ENCODE peak calls at places on chromosomes 7 and 10, in five cellular contexts. One of them, this sample, is unnamed.

GRCh38 chr7:25894002-25894901 is 257.7 kb upstream of the NFE2L3 start:
- DNase-seq in H9: peak
- DNase-seq in H1: peak
- DNase-seq in trophoblast cell: peak
- DNase-seq in IMR-90: no peak
- DNase-seq in this sample: peak

GRCh38 chr10:101272229-101272868 is 43.1 kb upstream of the LBX1 start:
- DNase-seq in H9: peak
- DNase-seq in H1: peak
- DNase-seq in trophoblast cell: peak
- DNase-seq in IMR-90: peak
- DNase-seq in this sample: peak

GRCh38 chr10:72044417-72045041 is 43.8 kb downstream of the SPOCK2 start:
- DNase-seq in H9: no peak
- DNase-seq in H1: no peak
- DNase-seq in trophoblast cell: peak
- DNase-seq in IMR-90: peak
- DNase-seq in this sample: no peak

GRCh38 chr10:37784678-37785077 is 72.7 kb downstream of the ZNF248 start:
- DNase-seq in H9: no peak
- DNase-seq in H1: no peak
- DNase-seq in trophoblast cell: no peak
- DNase-seq in IMR-90: no peak
- DNase-seq in this sample: no peak

GRCh38 chr7:81956520-81956919 is 186.7 kb upstream of the HGF start:
- DNase-seq in H9: no peak
- DNase-seq in H1: no peak
- DNase-seq in trophoblast cell: peak
- DNase-seq in IMR-90: peak
- DNase-seq in this sample: peak

GRCh38 chr10:92914478-92915066 is 66.3 kb downstream of the EXOC6 start:
- DNase-seq in H9: peak
- DNase-seq in H1: no peak
- DNase-seq in trophoblast cell: peak
- DNase-seq in IMR-90: peak
- DNase-seq in this sample: peak

GRCh38 chr10:1766049-1766448 is 28.7 kb upstream of the ADARB2 start:
- DNase-seq in H9: no peak
- DNase-seq in H1: no peak
- DNase-seq in trophoblast cell: no peak
- DNase-seq in IMR-90: no peak
- DNase-seq in this sample: no peak

GRCh38 chr10:28676968-28677888 is at the start of gene BAMBI:
- DNase-seq in H9: peak
- DNase-seq in H1: peak
- DNase-seq in trophoblast cell: peak
- DNase-seq in IMR-90: peak
- DNase-seq in this sample: peak

GRCh38 chr7:75961194-75961593 is 33.2 kb downstream of the TMEM120A start:
- DNase-seq in H9: no peak
- DNase-seq in H1: no peak
- DNase-seq in trophoblast cell: no peak
- DNase-seq in IMR-90: no peak
- DNase-seq in this sample: peak

GRCh38 chr10:102988404-102989314 is 70.6 kb downstream of the CNNM2 start:
- DNase-seq in H9: no peak
- DNase-seq in H1: no peak
- DNase-seq in trophoblast cell: peak
- DNase-seq in IMR-90: peak
- DNase-seq in this sample: no peak

GRCh38 chr7:69364814-69365587 is 233.3 kb upstream of the AUTS2 start:
- DNase-seq in H9: no peak
- DNase-seq in H1: no peak
- DNase-seq in trophoblast cell: no peak
- DNase-seq in IMR-90: no peak
- DNase-seq in this sample: no peak

GRCh38 chr7:69218634-69219033 is 379.6 kb upstream of the AUTS2 start:
- DNase-seq in H9: no peak
- DNase-seq in H1: no peak
- DNase-seq in trophoblast cell: no peak
- DNase-seq in IMR-90: no peak
- DNase-seq in this sample: no peak

GRCh38 chr7:1974714-1975113 is 258.0 kb downstream of the MAD1L1 start:
- DNase-seq in H9: no peak
- DNase-seq in H1: no peak
- DNase-seq in trophoblast cell: no peak
- DNase-seq in IMR-90: no peak
- DNase-seq in this sample: no peak
- H3K23ac ChIP-seq in H9: no peak
- H3K23ac ChIP-seq in H1: no peak
- H3K23ac ChIP-seq in trophoblast cell: no peak
- H3K23ac ChIP-seq in IMR-90: no peak
- H3K23ac ChIP-seq in this sample: no peak

DNA sequence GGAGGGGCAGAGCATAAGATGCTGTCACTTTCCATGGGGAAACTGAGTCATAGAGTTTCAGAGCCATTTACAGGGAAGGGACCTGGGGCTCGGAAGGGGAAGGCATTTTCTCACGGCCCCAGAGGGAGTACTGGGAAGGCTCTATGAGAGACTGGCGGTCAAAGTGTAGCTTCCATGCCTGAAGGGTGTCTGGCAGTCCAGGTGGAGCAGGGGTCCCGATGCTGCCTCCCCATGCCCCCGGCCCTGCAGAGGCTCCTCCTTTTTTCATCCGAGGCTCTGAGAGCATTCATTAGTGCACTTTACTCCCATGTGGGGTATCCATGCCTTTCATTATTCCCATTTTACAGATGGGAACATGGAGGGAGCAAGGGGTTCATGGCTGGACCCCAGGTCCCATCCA is 27.9 kb upstream of the PCBD1 start:
- DNase-seq in H9: no peak
- DNase-seq in H1: no peak
- DNase-seq in trophoblast cell: no peak
- DNase-seq in IMR-90: no peak
- DNase-seq in this sample: no peak
- H3K23ac ChIP-seq in H9: no peak
- H3K23ac ChIP-seq in H1: no peak
- H3K23ac ChIP-seq in trophoblast cell: no peak
- H3K23ac ChIP-seq in IMR-90: no peak
- H3K23ac ChIP-seq in this sample: no peak

DNA sequence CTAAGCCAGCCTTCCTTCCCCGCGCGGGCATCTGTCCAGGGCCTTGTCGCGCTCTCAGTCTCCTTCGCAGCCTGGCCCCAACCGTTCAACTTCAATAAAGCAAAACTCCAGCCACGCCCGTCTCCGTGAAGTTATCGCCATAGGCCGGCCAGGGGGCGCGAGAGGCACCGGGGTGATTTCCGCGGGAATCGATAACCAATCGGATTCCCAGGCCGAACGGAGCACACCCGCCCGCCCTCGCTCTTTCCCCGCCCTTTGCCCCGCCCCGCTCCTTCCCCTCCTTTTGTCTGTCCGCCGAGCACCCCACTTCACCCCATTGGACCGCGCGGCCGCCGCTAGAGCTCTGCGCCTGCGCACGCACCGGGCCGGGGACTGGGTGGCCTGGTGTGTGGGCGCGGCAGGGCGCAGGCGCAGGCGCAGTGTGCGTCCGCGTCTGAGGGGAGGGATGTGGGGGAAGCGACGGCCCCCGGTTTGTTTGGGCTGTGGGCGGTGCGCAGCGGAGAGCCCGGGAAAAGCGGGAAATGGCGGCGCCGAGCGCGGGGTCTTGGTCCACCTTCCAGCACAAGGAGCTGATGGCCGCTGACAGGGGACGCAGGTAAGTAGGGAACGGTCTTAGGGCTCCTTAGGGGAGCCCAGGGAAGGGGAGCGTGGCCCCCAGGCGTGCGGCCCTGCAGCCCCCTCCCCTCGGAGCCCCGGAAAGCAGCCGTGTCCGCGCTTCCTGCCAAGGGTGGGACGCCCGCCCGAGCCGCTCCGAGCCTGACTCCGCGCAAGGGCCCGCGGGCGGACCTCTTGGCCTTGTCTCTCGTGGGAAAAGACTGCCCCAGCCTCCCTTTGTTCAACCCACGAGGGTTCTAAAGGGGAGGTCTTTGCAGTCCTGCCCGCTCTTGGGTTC is at the start of gene CASP2:
- DNase-seq in H9: peak
- DNase-seq in H1: peak
- DNase-seq in trophoblast cell: peak
- DNase-seq in IMR-90: peak
- DNase-seq in this sample: peak
- H3K23ac ChIP-seq in H9: no peak
- H3K23ac ChIP-seq in H1: no peak
- H3K23ac ChIP-seq in trophoblast cell: no peak
- H3K23ac ChIP-seq in IMR-90: peak
- H3K23ac ChIP-seq in this sample: peak

DNA sequence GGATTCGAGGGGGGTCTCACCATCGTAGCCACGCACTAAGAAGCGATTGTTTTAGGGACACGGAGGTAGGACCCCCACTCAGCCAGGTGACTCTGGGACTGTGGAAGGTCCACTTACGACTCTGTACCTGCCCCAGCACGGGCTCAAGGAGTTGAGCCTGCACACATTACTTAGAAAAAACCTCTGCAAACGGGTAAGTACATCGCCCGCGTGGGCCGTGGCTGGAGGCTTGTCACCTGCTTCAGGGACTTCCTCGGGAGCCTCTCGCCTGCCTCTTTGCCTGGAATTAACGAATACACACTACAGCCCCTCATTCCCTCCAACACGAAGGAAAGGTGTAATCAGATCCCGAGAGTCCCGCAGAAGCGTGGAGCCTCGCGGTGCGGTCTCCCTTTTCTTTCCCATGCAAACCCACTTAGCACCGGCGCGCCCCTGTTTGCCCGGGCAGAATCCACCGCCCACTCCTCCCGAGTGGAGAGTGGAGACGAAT is 818 bp downstream of the PODXL start:
- DNase-seq in H9: no peak
- DNase-seq in H1: no peak
- DNase-seq in trophoblast cell: no peak
- DNase-seq in IMR-90: no peak
- DNase-seq in this sample: no peak
- H3K23ac ChIP-seq in H9: no peak
- H3K23ac ChIP-seq in H1: no peak
- H3K23ac ChIP-seq in trophoblast cell: no peak
- H3K23ac ChIP-seq in IMR-90: peak
- H3K23ac ChIP-seq in this sample: peak

DNA sequence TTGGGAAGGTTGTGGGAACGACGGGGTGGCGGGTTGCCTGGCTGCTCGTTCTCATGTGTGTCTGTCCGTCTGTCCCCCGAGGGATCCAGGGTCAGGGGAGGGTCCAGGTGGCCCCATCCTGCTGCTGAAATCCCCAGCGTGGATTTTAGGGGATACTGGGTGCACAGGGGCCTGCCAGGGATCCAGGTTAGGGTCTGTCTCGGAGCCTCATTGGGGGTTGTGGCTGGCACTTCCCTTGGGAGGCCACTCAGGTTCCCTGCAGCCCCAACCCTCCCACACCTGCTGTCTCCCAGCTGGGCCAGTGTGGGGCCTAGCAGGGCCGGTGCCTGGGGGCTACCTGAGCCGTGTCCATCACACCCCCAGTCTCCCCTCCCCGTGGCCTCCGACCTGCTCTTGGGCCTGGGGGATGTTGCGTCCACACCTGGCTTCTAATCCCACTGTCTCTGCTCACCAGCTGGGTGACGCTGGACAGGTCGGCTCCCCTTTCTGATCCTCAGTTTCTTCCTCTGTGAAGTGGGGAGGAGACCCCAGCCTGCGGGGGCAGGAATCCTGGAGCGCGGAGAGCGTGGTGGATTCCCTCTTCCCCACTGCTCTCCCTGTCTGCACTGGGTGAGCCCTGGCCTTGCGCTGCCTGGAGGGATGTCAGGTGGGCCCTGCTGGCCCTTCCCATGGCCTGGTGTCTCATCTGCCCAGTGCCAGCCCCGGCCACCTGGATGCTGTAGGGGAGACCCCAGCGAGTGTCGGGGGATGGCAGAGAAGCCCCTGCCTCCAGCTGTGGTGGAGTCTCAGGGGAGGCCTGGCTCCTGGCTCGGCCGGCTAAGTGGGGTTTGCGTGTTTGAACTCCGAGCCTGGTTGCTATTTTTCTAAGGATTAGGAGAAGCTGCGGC is 81.6 kb downstream of the UNCX start:
- DNase-seq in H9: peak
- DNase-seq in H1: no peak
- DNase-seq in trophoblast cell: no peak
- DNase-seq in IMR-90: no peak
- DNase-seq in this sample: no peak
- H3K23ac ChIP-seq in H9: no peak
- H3K23ac ChIP-seq in H1: no peak
- H3K23ac ChIP-seq in trophoblast cell: no peak
- H3K23ac ChIP-seq in IMR-90: no peak
- H3K23ac ChIP-seq in this sample: no peak

DNA sequence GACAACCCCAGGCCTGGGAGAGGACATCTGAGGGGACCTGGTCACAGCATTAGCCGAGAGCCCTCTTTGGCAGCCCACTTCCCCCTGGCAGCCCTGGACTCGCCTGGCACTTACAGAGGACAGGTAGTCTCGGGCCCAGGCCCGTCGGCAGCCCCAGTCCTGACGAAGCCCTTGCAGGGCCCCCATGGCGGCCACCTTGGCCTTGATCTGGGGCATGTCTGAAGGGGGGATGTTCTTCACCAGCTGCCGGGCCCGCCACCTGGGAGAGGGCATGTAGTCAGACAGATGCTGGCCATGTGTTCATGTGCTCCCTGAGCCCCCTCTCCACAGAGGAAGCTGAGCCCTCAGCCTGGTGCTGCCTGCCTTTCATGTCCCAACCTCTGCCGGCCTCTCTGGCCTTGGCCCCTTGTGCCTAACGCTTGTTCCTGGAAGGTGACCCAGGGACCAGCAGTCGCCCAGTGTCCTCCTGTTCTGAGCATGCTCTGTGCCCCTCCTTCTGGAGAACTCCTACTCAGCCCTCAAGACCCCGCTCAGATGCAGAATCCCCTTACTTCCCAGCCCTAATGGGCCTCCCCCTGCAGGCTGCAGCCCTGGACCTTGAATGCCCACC is 13.9 kb downstream of the MYO1G start:
- DNase-seq in H9: no peak
- DNase-seq in H1: no peak
- DNase-seq in trophoblast cell: no peak
- DNase-seq in IMR-90: no peak
- DNase-seq in this sample: no peak
- H3K23ac ChIP-seq in H9: no peak
- H3K23ac ChIP-seq in H1: no peak
- H3K23ac ChIP-seq in trophoblast cell: no peak
- H3K23ac ChIP-seq in IMR-90: no peak
- H3K23ac ChIP-seq in this sample: peak

DNA sequence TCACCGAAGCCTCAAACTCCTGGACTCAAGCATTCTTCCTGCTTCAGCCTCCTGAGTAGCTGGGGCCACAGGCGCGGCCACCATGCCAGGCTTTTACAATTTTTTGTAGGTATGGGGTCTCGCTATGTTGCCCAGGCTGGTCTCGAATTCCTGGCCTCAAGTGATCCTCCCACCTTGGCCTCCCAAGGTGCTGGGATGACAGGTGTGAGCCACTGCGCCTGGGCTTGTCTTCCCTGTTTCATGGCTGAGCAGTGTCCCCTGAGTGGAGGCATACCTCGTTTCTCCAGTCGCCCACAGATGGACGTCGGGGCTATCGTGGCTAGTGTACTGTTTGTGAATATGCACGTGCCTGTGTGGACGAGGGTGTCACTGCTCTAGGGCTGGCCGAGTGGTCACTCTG is 11.3 kb downstream of the INPP5A start:
- DNase-seq in H9: no peak
- DNase-seq in H1: no peak
- DNase-seq in trophoblast cell: no peak
- DNase-seq in IMR-90: no peak
- DNase-seq in this sample: no peak
- H3K23ac ChIP-seq in H9: no peak
- H3K23ac ChIP-seq in H1: no peak
- H3K23ac ChIP-seq in trophoblast cell: no peak
- H3K23ac ChIP-seq in IMR-90: no peak
- H3K23ac ChIP-seq in this sample: no peak

This sample was measured in mesendoderm.